ENCODE peak calls at places on chromosomes 7 and 10, in eight cellular contexts. S, L, W, B, X, D, U and Y are unnamed samples.

GRCh38 chr10:79264942-79265341 is 82.3 kb upstream of the PPIF start:
- DNase-seq in S (no peak), L (no peak), W (peak; percentile 28), B (no peak), X (no peak), D (no peak), U (peak; percentile 82), Y (no peak)

GRCh38 chr7:130894146-130895005 is 160.4 kb upstream of the KLF14 start:
- DNase-seq in S (no peak), L (no peak), W (peak; percentile 78), B (no peak), X (no peak), D (peak; percentile 58), U (peak; percentile 88), Y (no peak)

GRCh38 chr10:93175490-93175889 is 101.8 kb downstream of the CYP26A1 start:
- DNase-seq in S (no peak), L (no peak), W (no peak), B (no peak), X (no peak), D (no peak), U (no peak), Y (no peak)

GRCh38 chr10:102752934-102753664 is 9.4 kb downstream of the WBP1L start:
- DNase-seq in S (no peak), L (peak; percentile 69), W (peak; percentile 83), B (no peak), X (peak; percentile 69), D (peak; percentile 34), U (no peak), Y (no peak)

GRCh38 chr10:48302515-48303476 is 3.7 kb upstream of the MAPK8 start:
- DNase-seq in S (no peak), L (no peak), W (no peak), B (no peak), X (no peak), D (no peak), U (no peak), Y (no peak)

GRCh38 chr7:78620931-78621330 is 822.4 kb downstream of the PHTF2 start:
- DNase-seq in S (no peak), L (peak; percentile 34), W (peak; percentile 12), B (no peak), X (peak; percentile 78), D (no peak), U (no peak), Y (no peak)

GRCh38 chr10:132389631-132390454 is 7.2 kb upstream of the PWWP2B start:
- DNase-seq in S (no peak), L (peak; percentile 57), W (no peak), B (no peak), X (no peak), D (no peak), U (no peak), Y (no peak)

GRCh38 chr10:33211123-33211878 is 123.2 kb downstream of the NRP1 start:
- DNase-seq in S (no peak), L (no peak), W (peak; percentile 92), B (peak; percentile 85), X (no peak), D (peak; percentile 40), U (no peak), Y (no peak)

GRCh38 chr7:106462365-106462859 is 177.6 kb upstream of the NAMPT start:
- DNase-seq in S (no peak), L (peak; percentile 65), W (peak; percentile 52), B (no peak), X (peak; percentile 11), D (peak; percentile 13), U (peak; percentile 50), Y (no peak)

GRCh38 chr10:27285093-27285492 is 44.5 kb upstream of the ACBD5 start:
- DNase-seq in S (no peak), L (peak; percentile 14), W (peak; percentile 2), B (no peak), X (peak; percentile 43), D (peak; percentile 59), U (peak; percentile 36), Y (no peak)
- TF ChIP-seq CTCF in S (peak; percentile 18), L (no peak), W (peak; percentile 31), B (no peak), X (peak; percentile 57), D (no peak), U (no peak), Y (no peak)

GRCh38 chr10:119403927-119404326 is 138.6 kb downstream of the RGS10 start:
- DNase-seq in S (no peak), L (no peak), W (no peak), B (no peak), X (no peak), D (no peak), U (no peak), Y (no peak)
- TF ChIP-seq CTCF in S (no peak), L (no peak), W (peak; percentile 24), B (no peak), X (no peak), D (no peak), U (no peak), Y (no peak)

GRCh38 chr7:150562919-150563318 is 4.3 kb upstream of the GIMAP4 start:
- DNase-seq in S (no peak), L (no peak), W (no peak), B (no peak), X (no peak), D (no peak), U (no peak), Y (no peak)

GRCh38 chr7:150564045-150564444 is 3.1 kb upstream of the GIMAP4 start:
- DNase-seq in S (no peak), L (no peak), W (no peak), B (no peak), X (no peak), D (no peak), U (no peak), Y (no peak)

GRCh38 chr7:150565239-150565638 is 2.0 kb upstream of the GIMAP4 start:
- DNase-seq in S (no peak), L (peak; percentile 11), W (no peak), B (no peak), X (no peak), D (no peak), U (no peak), Y (no peak)

GRCh38 chr7:150556521-150557138 is 10.6 kb upstream of the GIMAP4 start:
- DNase-seq in S (no peak), L (no peak), W (no peak), B (no peak), X (no peak), D (no peak), U (no peak), Y (no peak)

GRCh38 chr7:150560486-150560885 is 6.7 kb upstream of the GIMAP4 start:
- DNase-seq in S (no peak), L (no peak), W (no peak), B (no peak), X (no peak), D (peak; percentile 54), U (no peak), Y (no peak)
- TF ChIP-seq CTCF in S (no peak), L (no peak), W (no peak), B (no peak), X (no peak), D (no peak), U (no peak), Y (no peak)

DNA sequence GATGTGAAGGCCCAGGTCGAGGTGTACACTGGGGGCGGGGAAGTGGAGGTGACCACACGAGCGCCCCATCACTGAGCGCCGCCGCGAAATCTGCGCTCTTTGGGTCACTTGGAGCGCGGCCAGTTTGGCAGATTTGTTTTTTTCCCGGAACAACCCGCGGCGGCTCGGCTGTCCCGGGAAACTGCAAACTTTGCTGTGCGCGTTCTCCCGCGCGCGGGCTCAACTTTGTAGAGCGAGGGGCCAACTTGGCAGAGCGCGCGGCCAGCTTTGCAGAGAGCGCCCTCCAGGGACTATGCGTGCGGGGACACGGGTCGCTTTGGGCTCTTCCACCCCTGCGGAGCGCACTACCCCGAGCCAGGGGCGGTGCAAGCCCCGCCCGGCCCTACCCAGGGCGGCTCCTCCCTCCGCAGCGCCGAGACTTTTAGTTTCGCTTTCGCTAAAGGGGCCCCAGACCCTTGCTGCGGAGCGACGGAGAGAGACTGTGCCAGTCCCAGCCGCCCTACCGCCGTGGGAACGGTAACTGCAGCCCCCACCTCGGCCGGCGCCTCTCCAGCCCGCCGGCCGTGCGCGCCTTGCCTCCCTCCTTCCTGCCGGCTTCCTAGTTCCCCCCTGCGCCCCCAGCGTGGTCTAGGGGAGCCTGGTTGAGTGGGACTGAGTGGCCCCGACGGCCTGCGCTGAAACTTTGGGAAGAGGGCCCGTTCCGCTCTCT is at the start of gene CASP7:
- DNase-seq in S (peak; percentile 14), L (peak; percentile 94), W (peak; percentile 68), B (no peak), X (peak; percentile 96), D (peak; percentile 90), U (peak; percentile 76), Y (peak; percentile 57)
- TF ChIP-seq CTCF in S (peak; percentile 39), L (peak; percentile 27), W (peak; percentile 14), B (no peak), X (peak; percentile 49), D (no peak), U (no peak), Y (no peak)

GRCh38 chr10:77837248-77837924 is 89.2 kb downstream of the DLG5 start:
- DNase-seq in S (no peak), L (peak; percentile 83), W (peak; percentile 78), B (no peak), X (peak; percentile 92), D (peak; percentile 89), U (no peak), Y (peak; percentile 64)
- TF ChIP-seq CTCF in S (peak; percentile 17), L (peak; percentile 65), W (peak; percentile 36), B (no peak), X (peak; percentile 60), D (peak; percentile 33), U (no peak), Y (no peak)